ENCODE peak calls at places on chromosomes 6 and 20, in eight cellular contexts. C is fibroblast of the aortic adventitia, Y is neural progenitor cell, Q is GM13976, D is cardiac fibroblast, U is adrenal gland, L is AG04449, P is HCT116. M is an unnamed sample.
A peak's percentile ranks its signal among the peaks of the same experiment; 100 is the strongest.

GRCh38 chr20:18156045-18156444 is 18.4 kb downstream of the KAT14 start:
- DNase-seq in P (no peak), L (no peak), Y (no peak), Q (no peak), U (no peak), C (no peak), D (no peak), M (no peak)

GRCh38 chr6:134903448-134903847 is 46.5 kb downstream of the ALDH8A1 start:
- DNase-seq in P (no peak), Q (no peak), Y (no peak), L (no peak), D (no peak), C (peak; percentile 51), U (no peak), M (no peak)

GRCh38 chr6:38673397-38674165 is 29.4 kb downstream of the GLO1 start:
- DNase-seq in U (no peak), P (no peak), L (no peak), Y (no peak), D (no peak), C (no peak), Q (no peak), M (no peak)

GRCh38 chr20:25274481-25274880 is 26.6 kb downstream of the PYGB start:
- DNase-seq in P (no peak), U (no peak), Y (no peak), C (no peak), D (no peak), Q (no peak), L (no peak), M (no peak)

GRCh38 chr20:44433751-44434538 is 41.7 kb upstream of the TTPAL start:
- DNase-seq in Y (no peak), D (no peak), L (no peak), U (peak; percentile 70), Q (no peak), C (no peak), P (no peak), M (no peak)

GRCh38 chr6:123519191-123519510 is 117.6 kb downstream of the TRDN start:
- DNase-seq in L (no peak), Y (no peak), Q (no peak), C (peak; percentile 28), P (no peak), D (no peak), U (peak; percentile 84), M (peak; percentile 81)

GRCh38 chr20:1800777-1801176 is 94.4 kb upstream of the SIRPA start:
- DNase-seq in U (no peak), Q (peak; percentile 49), P (no peak), C (peak; percentile 68), L (no peak), D (peak; percentile 57), Y (peak; percentile 19), M (peak; percentile 16)

GRCh38 chr6:157240059-157240959 is 83.0 kb downstream of the TMEM242 start:
- DNase-seq in Y (peak; percentile 55), L (no peak), U (peak; percentile 70), Q (no peak), D (peak; percentile 37), P (no peak), C (peak; percentile 71), M (peak; percentile 82)

GRCh38 chr6:142275146-142276006 is 26.4 kb upstream of the ADGRG6 start:
- DNase-seq in Q (no peak), C (no peak), Y (no peak), L (no peak), D (peak; percentile 10), U (no peak), P (no peak), M (no peak)

GRCh38 chr6:17574871-17575560 is 25.1 kb upstream of the FAM8A1 start:
- DNase-seq in Y (no peak), P (no peak), C (peak; percentile 83), U (peak; percentile 26), Q (no peak), D (peak; percentile 84), L (peak; percentile 70), M (no peak)

GRCh38 chr20:39910536-39910935 is 778.5 kb downstream of the MAFB start:
- DNase-seq in P (no peak), L (no peak), D (no peak), Y (no peak), U (peak; percentile 52), Q (no peak), C (no peak), M (no peak)

GRCh38 chr6:18415671-18416340 is 28.7 kb downstream of the RNF144B start:
- DNase-seq in P (no peak), Y (peak; percentile 20), Q (no peak), C (peak; percentile 60), D (no peak), L (no peak), U (no peak), M (no peak)

GRCh38 chr6:147245693-147246092 is 41.5 kb downstream of the STXBP5 start:
- DNase-seq in U (no peak), P (no peak), C (no peak), Q (no peak), D (no peak), Y (no peak), L (no peak), M (no peak)

GRCh38 chr6:159107451-159108260 is 61.5 kb upstream of the FNDC1 start:
- DNase-seq in P (no peak), L (no peak), Y (no peak), D (no peak), U (no peak), C (no peak), Q (no peak), M (no peak)

GRCh38 chr6:165906-166305 is 126.4 kb upstream of the DUSP22 start:
- DNase-seq in Y (no peak), C (peak; percentile 76), D (no peak), P (no peak), U (no peak), L (no peak), Q (no peak), M (no peak)

GRCh38 chr6:128919831-128920230 is 36.9 kb downstream of the LAMA2 start:
- DNase-seq in L (no peak), Q (no peak), Y (no peak), U (no peak), D (peak; percentile 24), P (no peak), C (peak; percentile 48), M (no peak)

GRCh38 chr6:127547909-127548649 is 28.9 kb upstream of the C6orf58 start:
- DNase-seq in C (peak; percentile 32), U (no peak), P (no peak), L (no peak), Y (no peak), Q (no peak), D (peak; percentile 43), M (no peak)

GRCh38 chr20:36848078-36848660 is 27.8 kb upstream of the TLDC2 start:
- DNase-seq in Q (no peak), U (peak; percentile 49), C (peak; percentile 90), Y (no peak), D (peak; percentile 88), L (peak; percentile 69), P (no peak), M (peak; percentile 81)

GRCh38 chr20:46562373-46563169 is 12.1 kb upstream of the OCSTAMP start:
- DNase-seq in L (no peak), D (peak; percentile 68), Y (peak; percentile 77), U (peak; percentile 80), C (peak; percentile 63), P (peak; percentile 47), Q (peak; percentile 82), M (peak; percentile 89)

DNA sequence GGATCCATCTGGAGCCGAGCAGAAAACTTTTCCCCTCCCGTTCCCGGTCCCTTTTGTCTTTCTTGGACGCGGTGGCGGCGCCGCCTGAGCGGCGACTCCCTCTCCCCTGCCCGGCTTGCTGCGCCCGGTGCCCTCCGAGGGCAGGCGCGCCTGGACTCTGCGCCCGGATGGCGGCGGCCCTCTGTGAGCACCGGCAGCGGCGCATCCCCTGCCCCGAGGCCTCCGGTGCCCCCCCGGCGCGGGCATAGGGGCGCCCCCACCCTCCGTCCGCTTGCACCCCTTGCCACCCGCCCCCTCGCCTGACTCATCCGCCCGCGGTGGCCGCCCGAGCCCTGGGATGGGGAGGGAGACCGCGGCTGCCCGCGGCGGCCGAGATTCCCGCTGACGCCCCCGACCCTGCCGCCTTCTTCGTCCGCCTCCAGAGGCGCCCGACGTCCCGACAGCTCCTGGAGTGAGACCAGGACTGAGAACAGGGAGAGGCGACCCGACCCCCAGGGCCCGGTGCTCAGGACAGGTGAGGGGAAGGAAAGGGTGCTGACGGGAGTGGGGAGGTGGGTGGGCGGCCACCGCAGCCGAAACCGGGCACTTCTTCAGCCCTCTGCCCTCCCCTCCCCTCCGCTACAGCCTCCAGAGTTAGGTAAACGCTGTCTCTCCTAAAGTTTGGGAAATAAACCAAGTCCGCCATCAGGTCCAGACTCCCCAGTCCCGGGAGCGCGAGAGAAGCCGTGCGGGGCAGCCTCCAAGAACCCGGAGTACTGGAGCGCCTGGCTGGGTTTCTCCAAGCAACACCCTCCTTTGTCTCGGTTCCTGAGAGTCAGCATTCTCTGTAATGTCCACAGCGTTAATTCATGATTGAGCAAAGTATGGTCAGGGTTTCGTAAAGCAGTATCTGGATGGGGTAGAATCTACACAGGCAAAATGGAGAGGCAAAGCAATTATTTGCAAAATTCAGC is at the start of gene TMEM200A:
- DNase-seq in C (peak; percentile 75), Q (peak; percentile 54), U (peak; percentile 61), D (peak; percentile 54), P (no peak), L (no peak), Y (peak; percentile 78), M (no peak)
- TF ChIP-seq CTCF in C (peak; percentile 44), Q (no peak), U (no peak), D (peak; percentile 10), P (no peak), L (peak; percentile 50), Y (peak; percentile 41), M (no peak)

DNA sequence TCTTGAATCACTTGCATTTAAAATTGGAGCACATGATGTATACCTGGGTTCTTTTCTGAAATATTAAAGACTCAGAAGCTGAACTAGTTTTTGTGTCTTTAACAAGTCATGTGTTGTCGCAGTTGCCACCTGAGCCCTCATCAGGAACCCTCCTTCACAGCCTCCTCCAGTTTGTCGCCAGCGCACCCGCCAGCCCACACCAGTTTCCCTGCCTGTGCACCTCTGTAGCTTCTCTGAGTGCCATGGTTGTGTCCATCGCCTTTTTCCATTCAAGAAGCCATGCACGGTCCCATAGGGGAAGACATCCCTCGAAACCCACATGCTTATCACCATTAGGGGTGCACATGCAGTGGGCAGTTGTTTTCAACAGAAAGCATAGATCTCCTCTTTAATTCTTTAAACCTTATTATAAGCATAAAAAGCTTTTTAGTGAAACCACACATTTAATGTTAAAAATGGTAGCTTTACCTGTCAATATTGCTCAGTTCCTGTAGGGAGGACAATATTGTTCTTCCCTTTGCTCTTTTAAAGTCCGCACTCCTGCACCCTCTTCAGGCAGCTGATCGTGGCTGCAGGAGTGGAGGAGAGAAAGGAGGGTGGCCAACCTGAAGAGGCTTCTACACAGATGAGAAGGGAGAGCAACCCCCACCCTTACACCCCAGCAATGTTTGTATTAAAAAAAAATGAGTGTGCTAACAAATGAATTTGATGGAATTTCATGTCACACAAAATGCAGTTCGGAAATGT is 121.9 kb downstream of the CFAP61 start:
- DNase-seq in D (no peak), Y (no peak), U (no peak), C (no peak), P (no peak), L (no peak), Q (no peak), M (no peak)
- TF ChIP-seq CTCF in D (no peak), Y (peak; percentile 32), U (no peak), C (no peak), P (no peak), L (no peak), Q (no peak), M (no peak)

GRCh38 chr6:56378507-56378906 is 131.1 kb upstream of the COL21A1 start:
- DNase-seq in U (no peak), P (no peak), D (no peak), Y (no peak), L (no peak), C (no peak), Q (no peak), M (no peak)
- TF ChIP-seq CTCF in U (no peak), P (no peak), D (no peak), Y (no peak), L (no peak), C (no peak), Q (no peak), M (no peak)

GRCh38 chr6:98769546-98769945 is 64.8 kb upstream of the POU3F2 start:
- DNase-seq in L (no peak), P (peak; percentile 40), Y (peak; percentile 23), C (peak; percentile 11), D (peak; percentile 44), U (peak; percentile 5), Q (no peak), M (no peak)
- TF ChIP-seq CTCF in L (no peak), P (peak; percentile 31), Y (peak; percentile 34), C (no peak), D (peak; percentile 19), U (no peak), Q (no peak), M (no peak)

M was measured in right atrium auricular region.